ENCODE peak calls at places on chromosomes 5 and 9, in seven cellular contexts. Z is left cardiac atrium, I is heart right ventricle, K is T-helper 17 cell, L is DMS 273 treated with DMSO at 0.1 percent for 48 hours, U is MCF 10A, V is chondrocyte. J is an unnamed sample.

GRCh38 chr5:76787237-76787636 is 31.6 kb upstream of the F2RL1 start:
- DNase-seq in K (no peak), U (peak), I (peak), L (peak), V (no peak), Z (peak), J (peak)

GRCh38 chr5:134567651-134568338 is 42.3 kb downstream of the JADE2 start:
- DNase-seq in Z (peak), I (no peak), K (no peak), U (peak), L (no peak), V (no peak), J (no peak)

GRCh38 chr9:5846080-5846479 is 13.2 kb upstream of the ERMP1 start:
- DNase-seq in L (no peak), K (no peak), V (no peak), Z (no peak), U (no peak), I (no peak), J (no peak)

GRCh38 chr9:126395439-126396212 is 69.0 kb downstream of the MVB12B start:
- DNase-seq in Z (no peak), U (peak), V (no peak), K (no peak), I (no peak), L (no peak), J (peak)

GRCh38 chr9:6955251-6955921 is 197.6 kb downstream of the KDM4C start:
- DNase-seq in U (no peak), Z (no peak), L (no peak), I (no peak), V (no peak), K (no peak), J (peak)

GRCh38 chr9:105921057-105921721 is 226.8 kb downstream of the TMEM38B start:
- DNase-seq in L (no peak), K (no peak), Z (no peak), I (no peak), U (no peak), V (no peak), J (no peak)

GRCh38 chr9:14158911-14159310 is 155.0 kb downstream of the NFIB start:
- DNase-seq in I (no peak), U (peak), L (no peak), Z (no peak), V (no peak), K (no peak), J (peak)

GRCh38 chr5:1661831-1662558 is 137.6 kb downstream of the MRPL36 start:
- DNase-seq in V (no peak), U (no peak), K (no peak), Z (no peak), I (no peak), L (no peak), J (no peak)

GRCh38 chr9:131724678-131725077 is 15.2 kb downstream of the RAPGEF1 start:
- DNase-seq in U (no peak), Z (no peak), V (no peak), L (no peak), I (no peak), K (no peak), J (no peak)

GRCh38 chr5:157116483-157116954 is 7.7 kb upstream of the HAVCR2 start:
- DNase-seq in I (no peak), L (no peak), Z (no peak), K (no peak), U (no peak), V (no peak), J (no peak)

GRCh38 chr5:67166460-67166871 is 30.1 kb downstream of the CD180 start:
- DNase-seq in U (no peak), K (peak), V (no peak), Z (peak), I (peak), L (no peak), J (no peak)

GRCh38 chr9:72924116-72924790 is 28.6 kb downstream of the ALDH1A1 start:
- DNase-seq in Z (no peak), K (no peak), I (no peak), U (no peak), V (no peak), L (no peak), J (no peak)

GRCh38 chr5:56638061-56638621 is 177.2 kb upstream of the MAP3K1 start:
- DNase-seq in Z (no peak), I (no peak), V (no peak), K (no peak), L (no peak), U (no peak), J (peak)

GRCh38 chr5:36683821-36684434 is 77.5 kb downstream of the SLC1A3 start:
- DNase-seq in U (peak), I (peak), K (no peak), L (no peak), Z (peak), V (no peak), J (no peak)

GRCh38 chr5:65925601-65926275 is 637 bp upstream of the ERBIN start:
- DNase-seq in L (peak), V (peak), U (peak), K (peak), I (peak), Z (peak), J (peak)

GRCh38 chr9:16803648-16804047 is 66.8 kb downstream of the BNC2 start:
- DNase-seq in V (no peak), I (no peak), K (no peak), Z (no peak), U (no peak), L (no peak), J (no peak)

GRCh38 chr5:149745-150450 is 41.4 kb upstream of the LRRC14B start:
- DNase-seq in I (no peak), L (no peak), K (no peak), V (no peak), U (peak), Z (no peak), J (peak)

GRCh38 chr9:24516463-24516862 is 29.2 kb downstream of the IZUMO3 start:
- DNase-seq in Z (no peak), L (no peak), U (no peak), V (no peak), K (no peak), I (no peak), J (no peak)

GRCh38 chr5:41406424-41406823 is 104.0 kb downstream of the PLCXD3 start:
- DNase-seq in K (no peak), U (no peak), Z (no peak), L (no peak), I (no peak), V (no peak), J (no peak)

GRCh38 chr5:1558945-1559344 is 35.2 kb upstream of the LPCAT1 start:
- DNase-seq in L (no peak), I (no peak), Z (no peak), K (no peak), V (no peak), U (no peak), J (no peak)

GRCh38 chr5:40554794-40555193 is 124.9 kb upstream of the PTGER4 start:
- DNase-seq in K (no peak), L (no peak), Z (no peak), U (no peak), I (no peak), V (no peak), J (no peak)

GRCh38 chr5:102654559-102655354 is 100.3 kb upstream of the PAM start:
- DNase-seq in U (no peak), Z (no peak), L (peak), K (no peak), I (no peak), V (no peak), J (no peak)

GRCh38 chr5:171438753-171439152 is 19.3 kb downstream of the FGF18 start:
- DNase-seq in I (no peak), U (no peak), V (no peak), Z (no peak), K (no peak), L (no peak), J (no peak)

GRCh38 chr5:45491368-45491767 is 204.8 kb downstream of the HCN1 start:
- DNase-seq in I (no peak), K (no peak), Z (no peak), U (peak), V (no peak), L (no peak), J (peak)

GRCh38 chr5:1543398-1544293 is 19.9 kb upstream of the LPCAT1 start:
- DNase-seq in V (peak), Z (no peak), I (no peak), L (no peak), U (peak), K (no peak), J (no peak)

GRCh38 chr9:89562186-89562814 is 42.5 kb upstream of the GADD45G start:
- DNase-seq in U (no peak), L (no peak), Z (no peak), V (no peak), I (no peak), K (no peak), J (no peak)

GRCh38 chr9:98430535-98430934 is 175.1 kb upstream of the TBC1D2 start:
- DNase-seq in Z (no peak), V (no peak), K (no peak), L (no peak), U (no peak), I (no peak), J (no peak)